ENCODE peak calls at places on chromosome 6, in six cellular contexts. One of them, this sample, is unnamed.

GRCh38 chr6:131822119-131822518 is 14.3 kb downstream of the ENPP1 start:
- DNase-seq in tibial artery: no peak
- DNase-seq in astrocyte: no peak
- DNase-seq in ovary: no peak
- DNase-seq in lung: no peak
- DNase-seq in brain microvascular endothelial cell: no peak
- DNase-seq in this sample: no peak

GRCh38 chr6:57173056-57173885 is 1.1 kb downstream of the BAG2 start:
- DNase-seq in tibial artery: no peak
- DNase-seq in astrocyte: peak
- DNase-seq in ovary: no peak
- DNase-seq in lung: no peak
- DNase-seq in brain microvascular endothelial cell: no peak
- DNase-seq in this sample: no peak

GRCh38 chr6:142702501-142703460 is 242.2 kb downstream of the HIVEP2 start:
- DNase-seq in tibial artery: peak
- DNase-seq in astrocyte: no peak
- DNase-seq in ovary: no peak
- DNase-seq in lung: peak
- DNase-seq in brain microvascular endothelial cell: no peak
- DNase-seq in this sample: peak

GRCh38 chr6:6891949-6892461 is 215.8 kb upstream of the RREB1 start:
- DNase-seq in tibial artery: no peak
- DNase-seq in astrocyte: no peak
- DNase-seq in ovary: no peak
- DNase-seq in lung: no peak
- DNase-seq in brain microvascular endothelial cell: no peak
- DNase-seq in this sample: no peak

GRCh38 chr6:73873081-73873480 is 177.1 kb downstream of the CD109 start:
- DNase-seq in tibial artery: no peak
- DNase-seq in astrocyte: no peak
- DNase-seq in ovary: no peak
- DNase-seq in lung: no peak
- DNase-seq in brain microvascular endothelial cell: no peak
- DNase-seq in this sample: no peak

GRCh38 chr6:113939825-113940224 is 31.1 kb downstream of the HDAC2 start:
- DNase-seq in tibial artery: no peak
- DNase-seq in astrocyte: no peak
- DNase-seq in ovary: no peak
- DNase-seq in lung: no peak
- DNase-seq in brain microvascular endothelial cell: no peak
- DNase-seq in this sample: no peak

GRCh38 chr6:131382646-131383045 is 190.4 kb upstream of the ARG1 start:
- DNase-seq in tibial artery: no peak
- DNase-seq in astrocyte: no peak
- DNase-seq in ovary: no peak
- DNase-seq in lung: no peak
- DNase-seq in brain microvascular endothelial cell: no peak
- DNase-seq in this sample: no peak

GRCh38 chr6:44404022-44404714 is 16.7 kb downstream of the CDC5L start:
- DNase-seq in tibial artery: no peak
- DNase-seq in astrocyte: no peak
- DNase-seq in ovary: no peak
- DNase-seq in lung: no peak
- DNase-seq in brain microvascular endothelial cell: no peak
- DNase-seq in this sample: no peak

GRCh38 chr6:106451419-106451818 is 90.9 kb downstream of the CRYBG1 start:
- DNase-seq in tibial artery: no peak
- DNase-seq in astrocyte: peak
- DNase-seq in ovary: no peak
- DNase-seq in lung: no peak
- DNase-seq in brain microvascular endothelial cell: peak
- DNase-seq in this sample: no peak

GRCh38 chr6:134512946-134513345 is 195.0 kb upstream of the SGK1 start:
- DNase-seq in tibial artery: peak
- DNase-seq in astrocyte: peak
- DNase-seq in ovary: no peak
- DNase-seq in lung: no peak
- DNase-seq in brain microvascular endothelial cell: no peak
- DNase-seq in this sample: no peak

GRCh38 chr6:31738048-31738979 is 1.5 kb upstream of the MSH5 start:
- DNase-seq in tibial artery: peak
- DNase-seq in astrocyte: peak
- DNase-seq in ovary: no peak
- DNase-seq in lung: no peak
- DNase-seq in brain microvascular endothelial cell: peak
- DNase-seq in this sample: peak

GRCh38 chr6:87669051-87669450 is 33.0 kb downstream of the AKIRIN2 start:
- DNase-seq in tibial artery: no peak
- DNase-seq in astrocyte: no peak
- DNase-seq in ovary: no peak
- DNase-seq in lung: no peak
- DNase-seq in brain microvascular endothelial cell: no peak
- DNase-seq in this sample: no peak

GRCh38 chr6:87673237-87673636 is 28.8 kb downstream of the AKIRIN2 start:
- DNase-seq in tibial artery: no peak
- DNase-seq in astrocyte: no peak
- DNase-seq in ovary: no peak
- DNase-seq in lung: no peak
- DNase-seq in brain microvascular endothelial cell: no peak
- DNase-seq in this sample: no peak

GRCh38 chr6:87672641-87673040 is 29.4 kb downstream of the AKIRIN2 start:
- DNase-seq in tibial artery: no peak
- DNase-seq in astrocyte: no peak
- DNase-seq in ovary: no peak
- DNase-seq in lung: no peak
- DNase-seq in brain microvascular endothelial cell: no peak
- DNase-seq in this sample: no peak

GRCh38 chr6:87670707-87671106 is 31.3 kb downstream of the AKIRIN2 start:
- DNase-seq in tibial artery: no peak
- DNase-seq in astrocyte: no peak
- DNase-seq in ovary: no peak
- DNase-seq in lung: no peak
- DNase-seq in brain microvascular endothelial cell: no peak
- DNase-seq in this sample: no peak

DNA sequence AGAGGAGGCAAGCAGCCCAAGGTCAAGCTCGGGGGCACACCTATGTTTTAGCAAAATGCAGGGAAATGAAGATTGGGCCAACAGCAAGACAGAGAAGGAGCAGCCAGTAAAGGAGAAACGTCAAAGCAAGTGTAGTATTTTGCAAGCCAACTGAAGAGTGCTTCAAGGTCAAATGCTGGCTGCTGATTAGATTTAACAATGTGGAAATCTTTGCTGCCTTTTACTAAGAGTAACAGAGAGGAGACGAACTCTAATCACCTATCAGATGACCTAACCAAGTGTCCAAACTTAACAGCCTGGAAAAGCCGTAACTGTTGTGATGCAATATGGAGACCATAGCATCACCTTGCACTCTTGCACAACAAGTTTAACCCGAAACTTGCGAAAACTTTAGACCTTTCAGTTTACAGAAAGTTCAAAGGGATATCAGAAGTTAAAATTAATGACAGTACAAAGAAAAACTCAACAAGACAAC is 30.4 kb downstream of the AKIRIN2 start:
- DNase-seq in tibial artery: no peak
- DNase-seq in astrocyte: no peak
- DNase-seq in ovary: no peak
- DNase-seq in lung: no peak
- DNase-seq in brain microvascular endothelial cell: no peak
- DNase-seq in this sample: no peak
- H3K27ac ChIP-seq in tibial artery: no peak
- H3K27ac ChIP-seq in astrocyte: no peak
- H3K27ac ChIP-seq in ovary: no peak
- H3K27ac ChIP-seq in lung: no peak
- H3K27ac ChIP-seq in brain microvascular endothelial cell: no peak
- H3K27ac ChIP-seq in this sample: no peak

DNA sequence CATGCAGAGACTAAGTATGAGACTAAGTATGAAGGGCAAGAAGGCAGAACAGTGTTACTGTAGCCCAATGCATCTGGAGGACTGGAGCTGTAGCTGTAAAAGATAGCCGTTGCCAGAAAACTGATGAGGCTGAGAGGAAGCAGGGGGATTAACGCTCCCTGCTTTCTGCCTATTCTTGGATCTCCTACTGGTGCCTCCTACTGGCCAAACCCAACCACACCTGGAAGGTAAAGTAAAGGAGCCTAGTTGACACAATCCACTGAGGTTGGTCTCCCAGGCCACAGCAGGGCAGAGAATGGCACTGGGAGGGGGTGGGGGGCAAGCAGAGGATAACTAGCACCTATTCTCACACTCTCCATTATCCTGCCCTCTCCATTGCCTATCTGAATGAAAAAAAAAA is 105.0 kb upstream of the MRPS10 start:
- DNase-seq in tibial artery: no peak
- DNase-seq in astrocyte: no peak
- DNase-seq in ovary: no peak
- DNase-seq in lung: no peak
- DNase-seq in brain microvascular endothelial cell: no peak
- DNase-seq in this sample: no peak
- TF ChIP-seq CTCF in tibial artery: no peak
- TF ChIP-seq CTCF in astrocyte: no peak
- TF ChIP-seq CTCF in ovary: no peak
- TF ChIP-seq CTCF in lung: no peak
- TF ChIP-seq CTCF in brain microvascular endothelial cell: peak
- TF ChIP-seq CTCF in this sample: no peak

GRCh38 chr6:170110201-170111140 is 180.4 kb downstream of the DLL1 start:
- DNase-seq in tibial artery: peak
- DNase-seq in astrocyte: no peak
- DNase-seq in ovary: peak
- DNase-seq in lung: no peak
- DNase-seq in brain microvascular endothelial cell: no peak
- DNase-seq in this sample: no peak
- H3K27ac ChIP-seq in tibial artery: no peak
- H3K27ac ChIP-seq in astrocyte: no peak
- H3K27ac ChIP-seq in ovary: no peak
- H3K27ac ChIP-seq in lung: no peak
- H3K27ac ChIP-seq in brain microvascular endothelial cell: no peak
- H3K27ac ChIP-seq in this sample: no peak

DNA sequence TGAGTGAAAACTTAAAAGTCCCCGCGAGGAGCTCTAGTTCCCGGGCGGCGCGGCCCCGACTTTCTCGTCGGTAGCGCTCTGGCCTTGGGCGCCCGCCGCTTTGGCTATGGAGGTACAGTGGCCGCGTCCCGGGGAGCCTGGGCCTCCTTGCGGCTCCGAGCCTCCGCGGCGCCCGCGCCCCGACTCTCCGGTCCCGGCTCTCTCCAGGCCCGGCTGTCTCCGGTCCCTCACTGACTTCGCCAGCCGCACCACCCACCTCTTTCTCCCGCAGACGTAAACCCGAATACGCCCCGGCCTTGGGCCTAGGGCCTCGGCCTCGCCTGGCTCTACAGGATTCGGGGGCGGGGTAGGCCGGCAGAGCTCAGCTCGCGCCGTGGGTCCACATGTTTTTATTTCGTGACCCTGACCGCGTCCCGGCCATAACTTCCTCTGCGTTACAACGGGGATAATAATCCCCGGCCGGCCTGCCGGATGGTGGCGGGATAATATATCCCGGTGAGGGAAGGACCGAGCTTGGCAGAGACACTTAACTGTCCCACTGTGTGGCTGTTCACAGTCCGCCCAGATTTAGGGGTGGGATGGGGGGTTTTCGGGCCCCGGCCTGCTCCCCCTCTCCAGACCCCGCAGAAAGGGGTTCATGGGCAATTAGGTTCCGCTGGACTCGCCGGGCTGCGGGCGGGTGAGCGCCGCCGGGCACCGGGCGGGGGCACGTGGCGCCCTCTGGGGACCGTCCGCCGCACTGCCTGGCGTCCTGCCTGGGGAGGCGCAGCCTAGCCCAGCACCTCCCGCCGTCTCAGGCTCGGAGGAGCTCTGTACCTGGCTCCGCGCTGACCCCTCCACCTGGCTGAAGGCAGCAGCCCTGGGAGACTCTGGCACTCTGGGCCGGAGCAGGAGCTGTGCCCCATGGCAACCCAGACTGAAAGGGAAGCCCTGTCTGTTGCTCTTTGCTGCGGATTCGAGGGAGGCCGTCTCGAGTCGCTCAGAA is 10.1 kb upstream of the TBX18 start:
- DNase-seq in tibial artery: peak
- DNase-seq in astrocyte: no peak
- DNase-seq in ovary: peak
- DNase-seq in lung: no peak
- DNase-seq in brain microvascular endothelial cell: peak
- DNase-seq in this sample: peak
- TF ChIP-seq CTCF in tibial artery: peak
- TF ChIP-seq CTCF in astrocyte: peak
- TF ChIP-seq CTCF in ovary: no peak
- TF ChIP-seq CTCF in lung: no peak
- TF ChIP-seq CTCF in brain microvascular endothelial cell: peak
- TF ChIP-seq CTCF in this sample: peak

GRCh38 chr6:150435360-150435759 is 66.5 kb downstream of the IYD start:
- DNase-seq in tibial artery: no peak
- DNase-seq in astrocyte: no peak
- DNase-seq in ovary: no peak
- DNase-seq in lung: no peak
- DNase-seq in brain microvascular endothelial cell: no peak
- DNase-seq in this sample: no peak
- H3K27ac ChIP-seq in tibial artery: no peak
- H3K27ac ChIP-seq in astrocyte: no peak
- H3K27ac ChIP-seq in ovary: no peak
- H3K27ac ChIP-seq in lung: no peak
- H3K27ac ChIP-seq in brain microvascular endothelial cell: no peak
- H3K27ac ChIP-seq in this sample: no peak

GRCh38 chr6:168658059-168658458 is 217.1 kb downstream of the SMOC2 start:
- DNase-seq in tibial artery: no peak
- DNase-seq in astrocyte: no peak
- DNase-seq in ovary: no peak
- DNase-seq in lung: no peak
- DNase-seq in brain microvascular endothelial cell: no peak
- DNase-seq in this sample: no peak
- TF ChIP-seq CTCF in tibial artery: no peak
- TF ChIP-seq CTCF in astrocyte: no peak
- TF ChIP-seq CTCF in ovary: no peak
- TF ChIP-seq CTCF in lung: no peak
- TF ChIP-seq CTCF in brain microvascular endothelial cell: no peak
- TF ChIP-seq CTCF in this sample: no peak

GRCh38 chr6:10995114-10995707 is 48.9 kb downstream of the ELOVL2 start:
- DNase-seq in tibial artery: no peak
- DNase-seq in astrocyte: no peak
- DNase-seq in ovary: no peak
- DNase-seq in lung: no peak
- DNase-seq in brain microvascular endothelial cell: no peak
- DNase-seq in this sample: no peak

GRCh38 chr6:11002176-11002575 is 41.9 kb downstream of the ELOVL2 start:
- DNase-seq in tibial artery: no peak
- DNase-seq in astrocyte: no peak
- DNase-seq in ovary: no peak
- DNase-seq in lung: no peak
- DNase-seq in brain microvascular endothelial cell: no peak
- DNase-seq in this sample: no peak

DNA sequence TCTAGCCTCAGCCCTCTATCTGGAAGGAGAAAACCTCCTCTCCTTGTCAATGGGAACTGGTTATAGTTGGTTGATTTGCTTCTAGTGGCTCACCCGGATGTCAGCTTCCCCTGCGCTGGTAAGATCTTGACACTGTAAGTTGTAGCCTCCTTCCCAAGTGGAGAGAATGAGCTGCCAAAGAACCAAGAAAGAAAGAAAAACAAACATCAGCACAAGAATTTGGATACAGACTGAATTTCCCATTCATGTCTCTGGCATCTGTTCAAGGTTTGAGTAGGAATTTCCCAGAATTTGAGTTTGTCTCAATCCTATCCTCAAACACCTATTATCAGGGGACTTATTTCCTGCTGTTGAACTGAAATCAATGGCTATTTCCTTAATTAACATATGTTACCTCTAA is 44.1 kb downstream of the ELOVL2 start:
- DNase-seq in tibial artery: no peak
- DNase-seq in astrocyte: peak
- DNase-seq in ovary: no peak
- DNase-seq in lung: no peak
- DNase-seq in brain microvascular endothelial cell: peak
- DNase-seq in this sample: no peak
- H3K27ac ChIP-seq in tibial artery: no peak
- H3K27ac ChIP-seq in astrocyte: no peak
- H3K27ac ChIP-seq in ovary: no peak
- H3K27ac ChIP-seq in lung: no peak
- H3K27ac ChIP-seq in brain microvascular endothelial cell: no peak
- H3K27ac ChIP-seq in this sample: no peak